ENCODE peak calls at places on chromosomes 1 and 21, in ten cellular contexts. O, M, H, T, N, S, Z, U, R and L are unnamed samples.

GRCh38 chr1:112727716-112728115 is 12.6 kb upstream of the PPM1J start:
- DNase-seq in O (no peak), M (no peak), H (no peak), T (no peak), N (no peak), S (no peak), Z (no peak), U (no peak), R (no peak), L (no peak)

GRCh38 chr21:21436012-21436545 is 437.9 kb downstream of the NCAM2 start:
- DNase-seq in O (no peak), M (peak; percentile 71), H (no peak), T (no peak), N (no peak), S (no peak), Z (no peak), U (no peak), R (no peak), L (no peak)

GRCh38 chr1:171740987-171741871 is 636 bp downstream of the VAMP4 start:
- DNase-seq in O (peak; percentile 24), M (peak; percentile 31), H (peak; percentile 56), T (no peak), N (no peak), S (peak; percentile 55), Z (peak; percentile 33), U (peak; percentile 18), R (peak; percentile 49), L (peak; percentile 26)

GRCh38 chr1:52530563-52531144 is 22.2 kb downstream of the TUT4 start:
- DNase-seq in O (no peak), M (no peak), H (no peak), T (no peak), N (no peak), S (no peak), Z (no peak), U (no peak), R (no peak), L (no peak)

GRCh38 chr1:20059847-20060246 is 10.1 kb upstream of the PLA2G5 start:
- DNase-seq in O (no peak), M (no peak), H (no peak), T (no peak), N (no peak), S (no peak), Z (no peak), U (no peak), R (no peak), L (no peak)

GRCh38 chr1:87334351-87335174 is 5.9 kb downstream of the LMO4 start:
- DNase-seq in O (peak; percentile 24), M (peak; percentile 39), H (no peak), T (no peak), N (no peak), S (peak; percentile 42), Z (no peak), U (no peak), R (peak; percentile 32), L (peak; percentile 45)

GRCh38 chr1:225763815-225764548 is 13.6 kb upstream of the SRP9 start:
- DNase-seq in O (no peak), M (peak; percentile 95), H (no peak), T (no peak), N (no peak), S (no peak), Z (no peak), U (no peak), R (peak; percentile 43), L (no peak)

GRCh38 chr1:90133133-90133532 is 138.2 kb downstream of the ZNF326 start:
- DNase-seq in O (peak; percentile 63), M (peak; percentile 18), H (no peak), T (no peak), N (no peak), S (peak; percentile 24), Z (no peak), U (no peak), R (no peak), L (peak; percentile 52)

GRCh38 chr1:167824163-167824794 is 89.7 kb downstream of the ADCY10 start:
- DNase-seq in O (peak; percentile 35), M (no peak), H (no peak), T (no peak), N (no peak), S (no peak), Z (no peak), U (no peak), R (no peak), L (peak; percentile 38)

GRCh38 chr1:7583291-7584096 is 187.6 kb upstream of the VAMP3 start:
- DNase-seq in O (no peak), M (no peak), H (peak; percentile 20), T (no peak), N (no peak), S (no peak), Z (no peak), U (no peak), R (no peak), L (no peak)

GRCh38 chr1:112514901-112515300 is 6.1 kb downstream of the WNT2B start:
- DNase-seq in O (no peak), M (no peak), H (no peak), T (no peak), N (no peak), S (no peak), Z (no peak), U (no peak), R (no peak), L (no peak)

GRCh38 chr1:59057211-59057694 is 239.6 kb upstream of the FGGY start:
- DNase-seq in O (peak; percentile 46), M (peak; percentile 50), H (peak; percentile 58), T (peak; percentile 88), N (peak; percentile 64), S (peak; percentile 82), Z (peak; percentile 74), U (peak; percentile 53), R (peak; percentile 91), L (peak; percentile 87)

DNA sequence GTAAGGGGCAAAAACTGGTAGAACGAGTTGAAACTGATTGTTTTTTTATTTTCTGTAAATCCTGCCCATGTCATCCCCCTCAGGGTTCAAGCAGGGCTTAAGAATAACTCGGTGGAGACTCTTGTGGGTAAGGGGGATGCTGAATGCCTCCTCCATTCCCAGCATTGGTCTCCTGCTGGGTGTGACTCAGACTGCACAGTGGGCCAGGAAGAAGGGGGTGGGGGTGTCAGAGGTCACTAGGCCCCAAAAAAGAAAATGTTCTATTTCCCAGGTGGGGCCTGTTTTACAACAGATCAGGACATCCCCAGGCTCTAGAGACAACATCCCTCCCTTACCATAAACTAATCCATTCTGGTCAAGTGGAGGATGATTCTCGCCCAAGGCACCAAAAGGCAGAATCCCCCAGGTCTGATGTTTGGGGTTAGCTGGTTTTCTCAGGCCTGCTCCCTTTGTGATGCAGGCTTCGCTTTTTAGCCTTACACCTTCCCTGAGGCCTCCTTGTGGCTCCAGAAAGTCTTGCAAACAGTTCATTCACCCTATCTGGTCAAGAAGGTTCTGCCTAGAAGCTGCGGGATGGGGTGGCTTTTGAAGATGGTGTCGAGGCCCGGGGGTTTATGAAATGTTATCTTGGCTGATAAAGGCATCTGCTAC is 10.7 kb upstream of the GRHL3 start:
- DNase-seq in O (no peak), M (no peak), H (no peak), T (no peak), N (no peak), S (no peak), Z (no peak), U (no peak), R (no peak), L (no peak)
- TF ChIP-seq CTCF in O (peak; percentile 11), M (peak; percentile 32), H (no peak), T (peak; percentile 53), N (no peak), S (peak; percentile 42), Z (no peak), U (no peak), R (no peak), L (peak; percentile 28)

GRCh38 chr1:227949341-227949921 is 1.7 kb upstream of the WNT9A start:
- DNase-seq in O (no peak), M (no peak), H (peak; percentile 40), T (no peak), N (no peak), S (peak; percentile 39), Z (peak; percentile 11), U (no peak), R (no peak), L (no peak)
- H3K27me3 ChIP-seq in O (no peaks in the 10 kb centered on the region), M (no peaks in the 10 kb centered on the region), H (peaks cover 19% of the 10 kb centered on the region), T (peaks cover 10% of the 10 kb centered on the region), N (no peaks in the 10 kb centered on the region), S (no peaks in the 10 kb centered on the region), Z (no peaks in the 10 kb centered on the region), U (peaks cover 22% of the 10 kb centered on the region), R (no peaks in the 10 kb centered on the region), L (peaks cover 2% of the 10 kb centered on the region)

GRCh38 chr1:113912594-113913311 is 7.6 kb downstream of the DCLRE1B start:
- DNase-seq in O (no peak), M (peak; percentile 74), H (no peak), T (peak; percentile 69), N (no peak), S (no peak), Z (no peak), U (no peak), R (peak; percentile 54), L (no peak)
- H3K4me3 ChIP-seq in O (no peak overlapping the region), M (no peak overlapping the region), H (no peak overlapping the region), T (no peak overlapping the region), N (no peak overlapping the region), S (no peak overlapping the region), Z (no peak overlapping the region), U (no peak overlapping the region), R (no peak overlapping the region), L (no peak overlapping the region)

GRCh38 chr1:2382621-2383361 is 8.6 kb downstream of the MORN1 start:
- DNase-seq in O (peak; percentile 20), M (peak; percentile 19), H (peak; percentile 56), T (no peak), N (no peak), S (peak; percentile 87), Z (no peak), U (no peak), R (peak; percentile 43), L (peak; percentile 25)
- TF ChIP-seq CTCF in O (peak; percentile 58), M (peak; percentile 63), H (peak; percentile 38), T (peak; percentile 57), N (no peak), S (peak; percentile 38), Z (peak; percentile 28), U (peak; percentile 38), R (peak; percentile 22), L (peak; percentile 74)

GRCh38 chr1:3020263-3020909 is 881 bp upstream of the ACTRT2 start:
- DNase-seq in O (no peak), M (no peak), H (no peak), T (no peak), N (no peak), S (no peak), Z (no peak), U (no peak), R (no peak), L (no peak)
- H3K27me3 ChIP-seq in O (no peaks in the 10 kb centered on the region), M (no peaks in the 10 kb centered on the region), H (peaks cover 12% of the 10 kb centered on the region), T (no peaks in the 10 kb centered on the region), N (no peaks in the 10 kb centered on the region), S (no peaks in the 10 kb centered on the region), Z (no peaks in the 10 kb centered on the region), U (no peaks in the 10 kb centered on the region), R (no peaks in the 10 kb centered on the region), L (no peaks in the 10 kb centered on the region)